ENCODE peak calls at places on chromosomes 11 and 22, in nine cellular contexts. F is hepatocyte, I is SK-N-SH, U is GM23248, H is GM23338, G is HCT116, K is neural progenitor cell, Z is OCI-LY7, L is MM.1S. M is an unnamed sample.

GRCh38 chr11:57647960-57648776 is 1.5 kb downstream of the YPEL4 start:
- DNase-seq in F (peak; percentile 43), I (peak; percentile 47), U (peak; percentile 60), H (peak; percentile 35), G (no peak), K (no peak), Z (no peak), L (no peak), M (no peak)

GRCh38 chr11:2420502-2421225 is 20.1 kb downstream of the TSSC4 start:
- DNase-seq in F (peak; percentile 90), I (peak; percentile 99), U (peak; percentile 85), H (peak; percentile 94), G (peak; percentile 40), K (peak; percentile 93), Z (peak; percentile 77), L (peak; percentile 67), M (peak; percentile 77)

GRCh38 chr11:120931057-120931779 is 92.7 kb upstream of the TBCEL start:
- DNase-seq in F (no peak), I (no peak), U (no peak), H (peak; percentile 63), G (no peak), K (no peak), Z (peak; percentile 39), L (peak; percentile 21), M (no peak)

GRCh38 chr11:94706211-94706610 is 61.9 kb upstream of the AMOTL1 start:
- DNase-seq in F (peak; percentile 10), I (no peak), U (peak; percentile 88), H (no peak), G (no peak), K (no peak), Z (no peak), L (no peak), M (peak; percentile 74)

GRCh38 chr22:29617922-29618629 is 14.6 kb downstream of the NF2 start:
- DNase-seq in F (peak; percentile 52), I (no peak), U (peak; percentile 62), H (no peak), G (peak; percentile 71), K (no peak), Z (no peak), L (no peak), M (peak; percentile 86)

GRCh38 chr22:47220752-47221151 is 458.3 kb downstream of the TBC1D22A start:
- DNase-seq in F (no peak), I (no peak), U (no peak), H (no peak), G (no peak), K (no peak), Z (no peak), L (no peak), M (no peak)

GRCh38 chr11:68460741-68461283 is at the start of gene PPP6R3:
- DNase-seq in F (no peak), I (no peak), U (peak; percentile 77), H (no peak), G (no peak), K (no peak), Z (no peak), L (peak; percentile 15), M (no peak)

GRCh38 chr22:17201285-17201945 is 17.8 kb downstream of the ADA2 start:
- DNase-seq in F (peak; percentile 35), I (no peak), U (peak; percentile 29), H (peak; percentile 65), G (no peak), K (peak; percentile 32), Z (no peak), L (no peak), M (peak; percentile 21)

GRCh38 chr11:1870721-1871466 is 18.0 kb downstream of the LSP1 start:
- DNase-seq in F (no peak), I (no peak), U (peak; percentile 66), H (peak; percentile 21), G (no peak), K (peak; percentile 45), Z (no peak), L (no peak), M (no peak)

GRCh38 chr11:31815743-31816466 is 4.8 kb upstream of the PAX6 start:
- DNase-seq in F (no peak), I (peak; percentile 41), U (peak; percentile 53), H (no peak), G (no peak), K (peak; percentile 57), Z (no peak), L (no peak), M (no peak)

GRCh38 chr22:46390652-46391301 is 55.3 kb downstream of the TRMU start:
- DNase-seq in F (no peak), I (peak; percentile 81), U (peak; percentile 92), H (no peak), G (no peak), K (peak; percentile 27), Z (no peak), L (no peak), M (peak; percentile 63)

GRCh38 chr22:38657248-38657909 is 941 bp downstream of the CBY1 start:
- DNase-seq in F (peak; percentile 52), I (peak; percentile 31), U (peak; percentile 47), H (peak; percentile 72), G (no peak), K (peak; percentile 32), Z (peak; percentile 20), L (peak; percentile 24), M (peak; percentile 31)
- H3K27ac ChIP-seq in F (peak overlapping the region; percentile 97), I (peak overlapping the region; percentile 88), U (peak overlapping the region; percentile 90), H (no peak overlapping the region), G (peak overlapping the region; percentile 84), K (no peak overlapping the region), Z (no peak overlapping the region), L (peak overlapping the region; percentile 87), M (peak overlapping the region; percentile 90)

DNA sequence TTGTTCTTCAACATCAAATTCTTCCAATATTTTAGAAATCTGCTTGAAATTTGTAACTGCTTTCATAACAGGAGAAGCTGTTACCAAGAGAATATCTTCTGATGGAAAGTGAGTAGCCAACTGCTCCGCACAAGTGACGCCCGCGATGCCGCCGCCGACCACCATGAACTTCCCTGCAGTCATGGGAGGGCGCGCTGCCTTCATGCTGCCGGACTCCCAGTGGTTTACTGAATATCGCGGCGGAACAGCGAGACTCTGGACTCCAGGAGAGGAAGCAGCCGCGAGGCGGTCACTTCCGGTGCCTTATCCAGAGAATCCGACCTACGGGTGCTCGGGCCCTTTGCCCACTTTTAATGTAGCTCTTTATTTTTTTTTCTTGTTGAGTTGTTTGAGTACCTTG is 190.6 kb downstream of the GUCY1A2 start:
- DNase-seq in F (no peak), I (no peak), U (no peak), H (no peak), G (no peak), K (no peak), Z (no peak), L (no peak), M (no peak)
- TF ChIP-seq EZH2phosphoT487 in F (no peak), I (no peak), U (no peak), H (no peak), G (no peak), K (no peak), Z (no peak), L (no peak), M (no peak)

DNA sequence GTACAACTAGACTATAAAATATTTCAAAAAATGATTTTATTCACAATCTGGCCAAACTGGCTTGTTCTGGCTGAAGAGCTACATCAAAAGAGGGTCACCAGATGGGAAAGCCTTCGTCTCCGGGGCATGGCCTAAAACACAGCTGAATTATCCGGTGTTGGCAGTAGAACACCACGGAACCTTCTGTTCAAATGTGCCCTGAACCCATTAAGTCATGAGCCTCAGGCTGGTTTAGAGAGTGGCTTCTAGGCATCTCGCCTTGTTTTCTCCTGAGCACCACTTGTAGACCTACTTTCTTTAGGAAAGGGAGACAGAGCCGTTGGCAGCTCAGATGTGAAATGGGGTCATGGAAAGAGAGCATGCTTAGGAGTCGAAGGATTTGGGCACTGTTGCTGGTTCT is 890.2 kb downstream of the NTM start:
- DNase-seq in F (no peak), I (no peak), U (no peak), H (no peak), G (no peak), K (no peak), Z (no peak), L (no peak), M (no peak)
- H3K4me2 ChIP-seq in F (no peak overlapping the region), I (no peak overlapping the region), U (no peak overlapping the region), H (no peak overlapping the region), G (no peak overlapping the region), K (no peak overlapping the region), Z (no peak overlapping the region), L (no peak overlapping the region), M (no peak overlapping the region)

GRCh38 chr22:36629320-36629719 is 74.2 kb downstream of the CACNG2 start:
- DNase-seq in F (no peak), I (no peak), U (no peak), H (no peak), G (no peak), K (no peak), Z (no peak), L (no peak), M (no peak)
- H3K27ac ChIP-seq in F (no peak overlapping the region), I (no peak overlapping the region), U (no peak overlapping the region), H (no peak overlapping the region), G (no peak overlapping the region), K (no peak overlapping the region), Z (no peak overlapping the region), L (no peak overlapping the region), M (no peak overlapping the region)

DNA sequence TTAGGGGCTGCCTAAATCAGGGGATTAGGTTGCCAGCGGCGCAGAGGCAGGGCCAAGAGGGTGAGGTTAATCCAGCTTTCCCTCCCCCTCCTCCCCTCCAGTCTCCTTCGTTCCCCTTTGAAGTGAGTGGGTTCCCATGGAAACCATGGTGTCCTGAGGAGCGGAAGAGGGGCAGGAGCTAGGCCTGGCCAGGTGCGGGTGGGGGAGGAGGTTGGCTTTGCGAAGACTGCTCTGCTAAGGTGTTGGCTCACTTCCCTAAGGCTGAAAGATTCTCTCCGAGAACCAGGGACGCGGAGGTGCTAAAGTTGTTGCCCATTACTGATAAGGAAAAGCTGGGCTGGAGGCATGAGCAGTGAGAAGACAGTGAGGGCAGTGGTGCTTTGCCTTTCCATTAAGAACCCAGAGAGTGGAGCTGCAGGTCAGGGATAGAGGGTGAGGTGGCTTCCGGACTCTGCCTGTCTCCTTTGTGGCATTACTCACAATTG is 124.6 kb downstream of the FEZ1 start:
- DNase-seq in F (peak; percentile 39), I (peak; percentile 46), U (no peak), H (peak; percentile 98), G (no peak), K (peak; percentile 96), Z (no peak), L (no peak), M (no peak)
- TF ChIP-seq EZH2phosphoT487 in F (no peak), I (no peak), U (no peak), H (no peak), G (no peak), K (no peak), Z (no peak), L (no peak), M (no peak)

GRCh38 chr11:77082838-77083552 is 16.2 kb downstream of the CAPN5 start:
- DNase-seq in F (no peak), I (peak; percentile 82), U (peak; percentile 82), H (no peak), G (no peak), K (no peak), Z (no peak), L (no peak), M (no peak)

GRCh38 chr11:77080643-77081210 is 14.0 kb downstream of the CAPN5 start:
- DNase-seq in F (no peak), I (no peak), U (peak; percentile 75), H (no peak), G (no peak), K (no peak), Z (no peak), L (no peak), M (no peak)

GRCh38 chr11:77083553-77084245 is 16.9 kb downstream of the CAPN5 start:
- DNase-seq in F (no peak), I (no peak), U (no peak), H (no peak), G (no peak), K (no peak), Z (no peak), L (no peak), M (no peak)

GRCh38 chr11:77081381-77081851 is 14.6 kb downstream of the CAPN5 start:
- DNase-seq in F (no peak), I (peak; percentile 57), U (no peak), H (no peak), G (no peak), K (no peak), Z (no peak), L (no peak), M (no peak)

GRCh38 chr11:77081976-77082836 is 15.4 kb downstream of the CAPN5 start:
- DNase-seq in F (no peak), I (peak; percentile 21), U (no peak), H (no peak), G (no peak), K (no peak), Z (no peak), L (no peak), M (no peak)
- H3K4me2 ChIP-seq in F (no peak overlapping the region), I (no peak overlapping the region), U (peak overlapping the region; percentile 32), H (no peak overlapping the region), G (no peak overlapping the region), K (no peak overlapping the region), Z (no peak overlapping the region), L (no peak overlapping the region), M (no peak overlapping the region)